ENCODE peak calls at places on chromosomes 3 and 15, in seven cellular contexts. One of them, this sample, is unnamed.
A peak's percentile ranks its signal among the peaks of the same experiment; 100 is the strongest.

GRCh38 chr3:72144773-72145505 is 360.0 kb upstream of the PROK2 start:
- DNase-seq in AG04450: no peak
- DNase-seq in NCI-H187: no peak
- DNase-seq in ELF-1: peak; percentile 29
- DNase-seq in SIG-M5: no peak
- DNase-seq in transverse colon: no peak
- DNase-seq in HFF-Myc: no peak
- DNase-seq in this sample: no peak

GRCh38 chr15:42499888-42500609 is 4.6 kb downstream of the SNAP23 start:
- DNase-seq in AG04450: no peak
- DNase-seq in NCI-H187: no peak
- DNase-seq in ELF-1: peak; percentile 6
- DNase-seq in SIG-M5: no peak
- DNase-seq in transverse colon: no peak
- DNase-seq in HFF-Myc: no peak
- DNase-seq in this sample: no peak

GRCh38 chr3:186915808-186916796 is 14.2 kb upstream of the ST6GAL1 start:
- DNase-seq in AG04450: no peak
- DNase-seq in NCI-H187: no peak
- DNase-seq in ELF-1: no peak
- DNase-seq in SIG-M5: no peak
- DNase-seq in transverse colon: no peak
- DNase-seq in HFF-Myc: no peak
- DNase-seq in this sample: no peak

GRCh38 chr15:59616390-59616789 is 4.8 kb downstream of the GCNT3 start:
- DNase-seq in AG04450: no peak
- DNase-seq in NCI-H187: no peak
- DNase-seq in ELF-1: no peak
- DNase-seq in SIG-M5: no peak
- DNase-seq in transverse colon: peak; percentile 45
- DNase-seq in HFF-Myc: no peak
- DNase-seq in this sample: no peak

GRCh38 chr15:89112341-89112971 is 24.2 kb downstream of the ABHD2 start:
- DNase-seq in AG04450: no peak
- DNase-seq in NCI-H187: no peak
- DNase-seq in ELF-1: no peak
- DNase-seq in SIG-M5: no peak
- DNase-seq in transverse colon: peak; percentile 76
- DNase-seq in HFF-Myc: no peak
- DNase-seq in this sample: no peak

GRCh38 chr3:112297714-112298113 is 3.7 kb upstream of the SLC9C1 start:
- DNase-seq in AG04450: no peak
- DNase-seq in NCI-H187: no peak
- DNase-seq in ELF-1: no peak
- DNase-seq in SIG-M5: no peak
- DNase-seq in transverse colon: no peak
- DNase-seq in HFF-Myc: no peak
- DNase-seq in this sample: no peak

GRCh38 chr3:159821148-159821547 is 167.5 kb upstream of the IL12A start:
- DNase-seq in AG04450: no peak
- DNase-seq in NCI-H187: peak; percentile 20
- DNase-seq in ELF-1: no peak
- DNase-seq in SIG-M5: no peak
- DNase-seq in transverse colon: no peak
- DNase-seq in HFF-Myc: no peak
- DNase-seq in this sample: no peak

GRCh38 chr3:134260984-134261383 is 10.3 kb upstream of the RYK start:
- DNase-seq in AG04450: no peak
- DNase-seq in NCI-H187: no peak
- DNase-seq in ELF-1: peak; percentile 80
- DNase-seq in SIG-M5: no peak
- DNase-seq in transverse colon: no peak
- DNase-seq in HFF-Myc: no peak
- DNase-seq in this sample: no peak

GRCh38 chr3:110575702-110576101 is 495.9 kb upstream of the NECTIN3 start:
- DNase-seq in AG04450: no peak
- DNase-seq in NCI-H187: no peak
- DNase-seq in ELF-1: no peak
- DNase-seq in SIG-M5: no peak
- DNase-seq in transverse colon: no peak
- DNase-seq in HFF-Myc: no peak
- DNase-seq in this sample: no peak

GRCh38 chr3:61981005-61981404 is 392.3 kb downstream of the FEZF2 start:
- DNase-seq in AG04450: no peak
- DNase-seq in NCI-H187: no peak
- DNase-seq in ELF-1: no peak
- DNase-seq in SIG-M5: no peak
- DNase-seq in transverse colon: no peak
- DNase-seq in HFF-Myc: no peak
- DNase-seq in this sample: no peak

GRCh38 chr3:183515968-183516851 is 39.3 kb downstream of the KLHL6 start:
- DNase-seq in AG04450: no peak
- DNase-seq in NCI-H187: no peak
- DNase-seq in ELF-1: no peak
- DNase-seq in SIG-M5: no peak
- DNase-seq in transverse colon: peak; percentile 59
- DNase-seq in HFF-Myc: no peak
- DNase-seq in this sample: no peak

GRCh38 chr3:182710557-182711157 is 82.6 kb upstream of the ATP11B start:
- DNase-seq in AG04450: no peak
- DNase-seq in NCI-H187: no peak
- DNase-seq in ELF-1: no peak
- DNase-seq in SIG-M5: no peak
- DNase-seq in transverse colon: no peak
- DNase-seq in HFF-Myc: no peak
- DNase-seq in this sample: no peak

GRCh38 chr3:139611540-139611939 is 66.2 kb downstream of the NMNAT3 start:
- DNase-seq in AG04450: no peak
- DNase-seq in NCI-H187: no peak
- DNase-seq in ELF-1: no peak
- DNase-seq in SIG-M5: no peak
- DNase-seq in transverse colon: no peak
- DNase-seq in HFF-Myc: no peak
- DNase-seq in this sample: no peak

GRCh38 chr3:1532935-1533606 is 440.2 kb downstream of the CNTN6 start:
- DNase-seq in AG04450: no peak
- DNase-seq in NCI-H187: no peak
- DNase-seq in ELF-1: no peak
- DNase-seq in SIG-M5: no peak
- DNase-seq in transverse colon: no peak
- DNase-seq in HFF-Myc: no peak
- DNase-seq in this sample: no peak

GRCh38 chr3:64117483-64117882 is 94.2 kb upstream of the PSMD6 start:
- DNase-seq in AG04450: no peak
- DNase-seq in NCI-H187: no peak
- DNase-seq in ELF-1: no peak
- DNase-seq in SIG-M5: no peak
- DNase-seq in transverse colon: no peak
- DNase-seq in HFF-Myc: no peak
- DNase-seq in this sample: no peak

GRCh38 chr3:181741428-181741827 is 29.7 kb downstream of the SOX2 start:
- DNase-seq in AG04450: no peak
- DNase-seq in NCI-H187: no peak
- DNase-seq in ELF-1: peak; percentile 17
- DNase-seq in SIG-M5: no peak
- DNase-seq in transverse colon: no peak
- DNase-seq in HFF-Myc: no peak
- DNase-seq in this sample: no peak

GRCh38 chr3:63791974-63792373 is 27.1 kb upstream of the C3orf49 start:
- DNase-seq in AG04450: no peak
- DNase-seq in NCI-H187: no peak
- DNase-seq in ELF-1: no peak
- DNase-seq in SIG-M5: no peak
- DNase-seq in transverse colon: no peak
- DNase-seq in HFF-Myc: peak; percentile 11
- DNase-seq in this sample: peak; percentile 60

GRCh38 chr3:94303897-94304296 is 241.0 kb downstream of the NSUN3 start:
- DNase-seq in AG04450: no peak
- DNase-seq in NCI-H187: no peak
- DNase-seq in ELF-1: no peak
- DNase-seq in SIG-M5: no peak
- DNase-seq in transverse colon: no peak
- DNase-seq in HFF-Myc: no peak
- DNase-seq in this sample: no peak

GRCh38 chr15:73190189-73190601 is 137.9 kb downstream of the NEO1 start:
- DNase-seq in AG04450: no peak
- DNase-seq in NCI-H187: no peak
- DNase-seq in ELF-1: no peak
- DNase-seq in SIG-M5: no peak
- DNase-seq in transverse colon: no peak
- DNase-seq in HFF-Myc: no peak
- DNase-seq in this sample: no peak

GRCh38 chr3:128226794-128227399 is 73.6 kb downstream of the EEFSEC start:
- DNase-seq in AG04450: no peak
- DNase-seq in NCI-H187: no peak
- DNase-seq in ELF-1: peak; percentile 81
- DNase-seq in SIG-M5: no peak
- DNase-seq in transverse colon: no peak
- DNase-seq in HFF-Myc: no peak
- DNase-seq in this sample: no peak

GRCh38 chr15:68209735-68210408 is 4.7 kb upstream of the CALML4 start:
- DNase-seq in AG04450: no peak
- DNase-seq in NCI-H187: no peak
- DNase-seq in ELF-1: no peak
- DNase-seq in SIG-M5: no peak
- DNase-seq in transverse colon: no peak
- DNase-seq in HFF-Myc: no peak
- DNase-seq in this sample: no peak

GRCh38 chr3:47003461-47004368 is 24.2 kb downstream of the NBEAL2 start:
- DNase-seq in AG04450: no peak
- DNase-seq in NCI-H187: no peak
- DNase-seq in ELF-1: no peak
- DNase-seq in SIG-M5: no peak
- DNase-seq in transverse colon: no peak
- DNase-seq in HFF-Myc: no peak
- DNase-seq in this sample: no peak

GRCh38 chr15:99732711-99733267 is 448 bp downstream of the LYSMD4 start:
- DNase-seq in AG04450: no peak
- DNase-seq in NCI-H187: no peak
- DNase-seq in ELF-1: no peak
- DNase-seq in SIG-M5: no peak
- DNase-seq in transverse colon: no peak
- DNase-seq in HFF-Myc: no peak
- DNase-seq in this sample: no peak

GRCh38 chr3:58938057-58938456 is 111.8 kb downstream of the CFAP20DC start:
- DNase-seq in AG04450: no peak
- DNase-seq in NCI-H187: no peak
- DNase-seq in ELF-1: no peak
- DNase-seq in SIG-M5: no peak
- DNase-seq in transverse colon: no peak
- DNase-seq in HFF-Myc: no peak
- DNase-seq in this sample: no peak

GRCh38 chr3:45583021-45583851 is 11.3 kb upstream of the LIMD1 start:
- DNase-seq in AG04450: no peak
- DNase-seq in NCI-H187: no peak
- DNase-seq in ELF-1: no peak
- DNase-seq in SIG-M5: no peak
- DNase-seq in transverse colon: peak; percentile 34
- DNase-seq in HFF-Myc: no peak
- DNase-seq in this sample: no peak

GRCh38 chr3:111151438-111151837 is 79.8 kb downstream of the NECTIN3 start:
- DNase-seq in AG04450: no peak
- DNase-seq in NCI-H187: no peak
- DNase-seq in ELF-1: no peak
- DNase-seq in SIG-M5: no peak
- DNase-seq in transverse colon: no peak
- DNase-seq in HFF-Myc: peak; percentile 12
- DNase-seq in this sample: no peak

GRCh38 chr3:64163755-64164148 is 61.5 kb downstream of the PRICKLE2 start:
- DNase-seq in AG04450: peak; percentile 74
- DNase-seq in NCI-H187: no peak
- DNase-seq in ELF-1: no peak
- DNase-seq in SIG-M5: no peak
- DNase-seq in transverse colon: no peak
- DNase-seq in HFF-Myc: peak; percentile 56
- DNase-seq in this sample: peak; percentile 57